ENCODE peak calls at places on chromosomes 1 and 21, in four cellular contexts. One of them, this sample, is unnamed.
A peak's percentile ranks its signal among the peaks of the same experiment; 100 is the strongest.

GRCh38 chr1:154707901-154708514 is 100.0 kb upstream of the ADAR start:
- DNase-seq in PC-3: no peak
- DNase-seq in PC-9: no peak
- DNase-seq in neural progenitor cell: no peak
- DNase-seq in this sample: no peak

GRCh38 chr1:88175631-88176226 is 508.3 kb upstream of the PKN2 start:
- DNase-seq in PC-3: peak; percentile 31
- DNase-seq in neural progenitor cell: no peak
- DNase-seq in PC-9: peak; percentile 40
- DNase-seq in this sample: no peak

GRCh38 chr1:227378876-227379554 is 60.7 kb upstream of the CDC42BPA start:
- DNase-seq in neural progenitor cell: no peak
- DNase-seq in PC-3: peak; percentile 72
- DNase-seq in PC-9: no peak
- DNase-seq in this sample: no peak

GRCh38 chr1:21630571-21631338 is 38.4 kb downstream of the RAP1GAP start:
- DNase-seq in PC-9: no peak
- DNase-seq in neural progenitor cell: peak; percentile 69
- DNase-seq in PC-3: no peak
- DNase-seq in this sample: peak; percentile 69

GRCh38 chr1:106536741-106537140 is 519.7 kb upstream of the PRMT6 start:
- DNase-seq in PC-9: no peak
- DNase-seq in neural progenitor cell: no peak
- DNase-seq in PC-3: no peak
- DNase-seq in this sample: no peak

GRCh38 chr21:41956926-41957729 is 3.3 kb upstream of the C2CD2 start:
- DNase-seq in PC-3: peak; percentile 83
- DNase-seq in PC-9: no peak
- DNase-seq in neural progenitor cell: no peak
- DNase-seq in this sample: no peak

GRCh38 chr1:145999321-146000024 is 3.1 kb upstream of the TXNIP start:
- DNase-seq in PC-9: no peak
- DNase-seq in PC-3: peak; percentile 39
- DNase-seq in neural progenitor cell: no peak
- DNase-seq in this sample: no peak

GRCh38 chr21:15250384-15250783 is 185.6 kb upstream of the NRIP1 start:
- DNase-seq in PC-3: peak; percentile 92
- DNase-seq in PC-9: no peak
- DNase-seq in neural progenitor cell: no peak
- DNase-seq in this sample: no peak

GRCh38 chr1:100631015-100631521 is 88.5 kb upstream of the VCAM1 start:
- DNase-seq in neural progenitor cell: no peak
- DNase-seq in PC-3: peak; percentile 74
- DNase-seq in PC-9: peak; percentile 31
- DNase-seq in this sample: no peak

GRCh38 chr1:63688302-63688701 is 85.5 kb upstream of the ROR1 start:
- DNase-seq in neural progenitor cell: no peak
- DNase-seq in PC-3: no peak
- DNase-seq in PC-9: no peak
- DNase-seq in this sample: no peak

GRCh38 chr1:215082532-215083407 is at the start of gene KCNK2:
- DNase-seq in PC-9: peak; percentile 7
- DNase-seq in neural progenitor cell: peak; percentile 70
- DNase-seq in PC-3: peak; percentile 28
- DNase-seq in this sample: peak; percentile 75

GRCh38 chr1:215083408-215083961 is 948 bp downstream of the KCNK2 start:
- DNase-seq in PC-3: no peak
- DNase-seq in neural progenitor cell: peak; percentile 61
- DNase-seq in PC-9: no peak
- DNase-seq in this sample: peak; percentile 54

GRCh38 chr1:215076312-215076711 is 6.2 kb upstream of the KCNK2 start:
- DNase-seq in PC-3: peak; percentile 80
- DNase-seq in PC-9: peak; percentile 29
- DNase-seq in neural progenitor cell: peak; percentile 56
- DNase-seq in this sample: peak; percentile 75

GRCh38 chr1:215079456-215079855 is 3.1 kb upstream of the KCNK2 start:
- DNase-seq in neural progenitor cell: no peak
- DNase-seq in PC-3: no peak
- DNase-seq in PC-9: no peak
- DNase-seq in this sample: no peak

GRCh38 chr1:215081566-215082531 is 688 bp upstream of the KCNK2 start:
- DNase-seq in PC-9: no peak
- DNase-seq in PC-3: no peak
- DNase-seq in neural progenitor cell: peak; percentile 44
- DNase-seq in this sample: peak; percentile 56
- TF ChIP-seq EZH2 in PC-9: no peak
- TF ChIP-seq EZH2 in PC-3: no peak
- TF ChIP-seq EZH2 in neural progenitor cell: peak; percentile 83
- TF ChIP-seq EZH2 in this sample: no peak

DNA sequence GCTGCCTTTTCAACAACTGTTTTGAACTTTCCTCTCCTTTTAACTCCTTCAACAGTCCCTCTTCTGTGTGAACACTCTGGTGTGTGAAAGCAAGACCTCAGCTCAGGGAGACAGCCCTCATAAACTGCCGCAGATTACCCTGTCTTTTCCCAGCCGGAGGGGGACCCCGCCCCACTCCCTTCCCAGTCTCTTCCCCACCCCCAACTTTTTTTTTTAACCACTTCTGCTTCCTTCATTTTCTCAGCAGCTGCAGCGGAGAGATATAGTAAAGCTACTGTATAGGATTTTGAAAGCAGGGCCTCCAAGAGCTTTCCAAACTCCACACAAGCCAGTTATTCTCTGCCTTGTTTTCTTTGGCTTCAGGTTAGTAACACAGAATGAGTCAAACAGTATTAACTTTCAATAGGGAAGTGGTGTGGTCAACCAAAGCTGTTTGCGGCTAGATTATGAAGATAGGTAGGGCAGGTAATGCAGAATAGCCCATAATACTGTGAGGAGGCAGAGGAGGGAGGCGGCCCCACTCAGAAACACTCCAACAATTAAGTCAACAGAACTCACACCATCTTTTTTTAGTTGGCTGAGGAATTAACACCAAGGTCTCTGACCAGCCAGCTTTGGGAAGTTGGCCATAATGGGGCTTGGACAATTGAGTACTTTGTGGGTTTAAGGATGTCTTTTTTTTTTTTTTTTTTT is 176.9 kb downstream of the CLIC6 start:
- DNase-seq in PC-9: peak; percentile 72
- DNase-seq in PC-3: peak; percentile 95
- DNase-seq in neural progenitor cell: no peak
- DNase-seq in this sample: no peak
- H3F3A ChIP-seq in PC-9: peaks cover 55% of the 10 kb centered on the region
- H3F3A ChIP-seq in PC-3: peaks cover 19% of the 10 kb centered on the region
- H3F3A ChIP-seq in neural progenitor cell: peaks cover 8% of the 10 kb centered on the region
- H3F3A ChIP-seq in this sample: no peaks in the 10 kb centered on the region

GRCh38 chr1:191624044-191624443 is 534.2 kb upstream of the RGS18 start:
- DNase-seq in neural progenitor cell: no peak
- DNase-seq in PC-9: no peak
- DNase-seq in PC-3: no peak
- DNase-seq in this sample: no peak

GRCh38 chr1:191634801-191635520 is 523.3 kb upstream of the RGS18 start:
- DNase-seq in PC-9: no peak
- DNase-seq in neural progenitor cell: no peak
- DNase-seq in PC-3: no peak
- DNase-seq in this sample: no peak

DNA sequence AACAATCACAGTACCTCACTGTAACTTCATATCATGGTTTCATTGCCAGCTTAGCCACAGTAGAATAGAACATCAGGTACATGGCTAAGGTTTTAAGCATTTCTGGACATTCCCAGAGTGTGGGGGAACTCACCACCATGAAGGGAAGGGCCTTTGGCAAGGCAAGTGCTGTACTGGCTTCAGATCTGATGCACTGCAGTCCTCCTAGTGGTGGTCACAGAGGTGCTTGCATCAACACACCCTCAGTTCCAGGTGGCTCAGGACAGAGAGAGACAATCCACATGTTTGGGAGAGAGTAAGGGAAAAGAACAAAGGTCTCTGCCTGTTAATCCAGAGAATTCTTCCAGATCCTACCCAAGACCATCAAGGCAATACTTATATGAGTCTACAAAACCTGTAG is 528.4 kb upstream of the RGS18 start:
- DNase-seq in PC-3: no peak
- DNase-seq in PC-9: no peak
- DNase-seq in neural progenitor cell: peak; percentile 25
- DNase-seq in this sample: peak; percentile 50
- TF ChIP-seq CTCF in PC-3: no peak
- TF ChIP-seq CTCF in PC-9: no peak
- TF ChIP-seq CTCF in neural progenitor cell: no peak
- TF ChIP-seq CTCF in this sample: peak; percentile 56

DNA sequence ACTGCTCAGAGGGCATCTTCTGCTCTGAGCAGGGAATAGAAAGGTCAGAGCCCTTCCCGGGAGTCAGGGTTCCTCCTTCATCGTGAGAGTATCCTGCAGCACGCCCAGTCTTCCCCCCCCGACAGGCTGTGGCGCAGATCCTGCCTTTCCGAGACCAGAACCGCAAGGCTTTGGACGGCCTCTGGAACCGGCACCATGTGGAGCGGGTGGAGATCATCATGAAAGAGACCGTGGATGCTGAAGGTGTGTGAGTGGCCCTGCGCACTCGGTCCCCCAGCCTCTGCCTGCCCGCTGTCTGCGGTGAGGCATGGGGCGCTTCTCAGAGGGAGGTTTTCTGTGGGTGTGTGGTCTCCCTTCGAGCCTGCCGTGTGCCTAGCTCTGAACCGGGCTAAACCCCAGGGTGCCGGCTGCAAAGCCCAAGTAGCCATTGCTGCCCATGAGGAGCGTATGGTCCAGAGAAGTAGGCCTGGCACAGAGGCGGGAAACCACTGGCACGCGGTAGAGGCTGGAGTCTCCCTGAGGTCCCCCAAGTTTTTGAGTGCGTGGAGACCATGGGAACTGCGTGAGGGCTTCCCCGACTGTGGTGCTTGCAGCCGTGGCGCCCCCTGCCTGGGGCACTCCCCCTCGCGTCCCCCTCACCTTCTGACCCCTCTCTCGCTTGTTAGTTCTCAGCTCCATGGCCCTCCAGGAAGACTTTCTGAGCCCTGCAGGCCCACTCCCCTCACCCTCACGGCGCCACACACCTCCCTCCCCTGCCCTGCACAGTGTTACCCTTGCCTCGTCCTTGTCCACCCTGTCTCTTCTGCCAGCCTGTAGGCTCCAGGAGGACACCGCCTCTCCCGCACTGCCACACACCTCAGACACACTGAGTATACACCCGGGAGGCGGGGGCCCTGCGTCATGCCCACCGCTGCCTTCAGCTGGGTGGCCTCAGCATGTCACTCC is 12.5 kb downstream of the H6PD start:
- DNase-seq in PC-3: no peak
- DNase-seq in PC-9: no peak
- DNase-seq in neural progenitor cell: no peak
- DNase-seq in this sample: peak; percentile 61
- TF ChIP-seq EZH2 in PC-3: no peak
- TF ChIP-seq EZH2 in PC-9: no peak
- TF ChIP-seq EZH2 in neural progenitor cell: no peak
- TF ChIP-seq EZH2 in this sample: no peak

This sample was measured in GM23338.